ENCODE peak calls at places on chromosomes 12 and 14, in four cellular contexts. T, L, F and Q are unnamed samples.

GRCh38 chr14:68442828-68443460 is 349.9 kb downstream of the ZFP36L1 start:
- DNase-seq in T (no peak), L (peak), F (no peak), Q (no peak)

GRCh38 chr12:39239484-39240143 is 203.3 kb downstream of the KIF21A start:
- DNase-seq in L (no peak), T (no peak), F (no peak), Q (no peak)

GRCh38 chr12:11717533-11717961 is 68.1 kb downstream of the ETV6 start:
- DNase-seq in F (no peak), T (no peak), L (no peak), Q (peak)

GRCh38 chr14:80055912-80056801 is 155.1 kb downstream of the DIO2 start:
- DNase-seq in L (no peak), T (no peak), F (peak), Q (peak)

GRCh38 chr12:126914170-126914796 is 1352.7 kb upstream of the TMEM132C start:
- DNase-seq in L (no peak), T (no peak), F (no peak), Q (no peak)

GRCh38 chr14:75335588-75335987 is 57.0 kb downstream of the FOS start:
- DNase-seq in T (peak), F (no peak), L (no peak), Q (peak)

GRCh38 chr14:58899317-58899713 is 261.6 kb downstream of the DACT1 start:
- DNase-seq in T (no peak), F (no peak), L (peak), Q (no peak)

GRCh38 chr12:86719381-86719780 is 463.2 kb upstream of the MGAT4C start:
- DNase-seq in T (no peak), F (no peak), L (peak), Q (no peak)

GRCh38 chr14:71739273-71739990 is 192.8 kb upstream of the RGS6 start:
- DNase-seq in L (no peak), T (no peak), F (no peak), Q (no peak)

GRCh38 chr14:48373993-48374392 is 698.6 kb upstream of the MDGA2 start:
- DNase-seq in L (no peak), T (no peak), F (no peak), Q (no peak)

GRCh38 chr12:122200541-122201175 is 2.9 kb upstream of the B3GNT4 start:
- DNase-seq in F (no peak), T (no peak), L (no peak), Q (no peak)

GRCh38 chr14:68253878-68254528 is 434.4 kb downstream of the RAD51B start:
- DNase-seq in T (no peak), F (no peak), L (no peak), Q (no peak)

GRCh38 chr14:67187826-67188225 is 1.4 kb upstream of the GARIN2 start:
- DNase-seq in T (no peak), F (no peak), L (no peak), Q (no peak)

GRCh38 chr12:28539691-28540323 is 349.6 kb downstream of the CCDC91 start:
- DNase-seq in L (no peak), T (no peak), F (no peak), Q (no peak)

GRCh38 chr14:56760164-56760914 is 49.9 kb downstream of the OTX2 start:
- DNase-seq in L (no peak), T (no peak), F (no peak), Q (no peak)

GRCh38 chr12:50924439-50925341 is 27.7 kb upstream of the HIGD1C start:
- DNase-seq in L (peak), T (peak), F (peak), Q (peak)

GRCh38 chr12:89470741-89471504 is 53.7 kb downstream of the GALNT4 start:
- DNase-seq in T (no peak), F (no peak), L (no peak), Q (peak)

GRCh38 chr14:22849212-22849819 is 12.9 kb downstream of the MMP14 start:
- DNase-seq in T (no peak), F (no peak), L (no peak), Q (no peak)

GRCh38 chr12:46244273-46244672 is 24.6 kb downstream of the SLC38A1 start:
- DNase-seq in L (no peak), F (no peak), T (no peak), Q (no peak)
- TF ChIP-seq CTCF in L (no peak), F (no peak), T (no peak), Q (no peak)

DNA sequence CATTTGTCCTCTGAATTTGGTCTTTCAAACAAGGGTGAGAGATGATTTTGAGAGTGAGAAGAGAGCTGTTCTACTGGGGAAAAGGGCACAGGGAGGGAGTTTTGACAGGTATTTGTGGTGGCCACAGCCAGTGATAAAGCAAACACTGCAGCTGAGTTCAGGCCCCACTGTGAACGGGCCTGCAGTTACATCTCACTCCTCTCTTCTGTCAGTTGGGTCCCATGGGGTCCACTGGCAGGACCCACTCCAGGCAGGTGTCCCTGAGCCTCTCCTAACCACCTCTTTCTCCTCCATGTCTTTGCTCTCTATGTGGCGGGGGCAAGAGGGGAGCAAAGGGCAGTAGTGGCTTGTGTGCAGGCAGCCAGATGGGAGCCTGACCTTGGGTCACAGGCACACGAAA is 294.8 kb downstream of the APAF1 start:
- DNase-seq in T (no peak), F (no peak), L (no peak), Q (no peak)
- H3K4me3 ChIP-seq in T (no peak), F (no peak), L (no peak), Q (no peak)

GRCh38 chr12:120445911-120446909 is at the start of the genes GATC and TRIAP1:
- DNase-seq in T (peak), L (no peak), F (peak), Q (peak)
- TF ChIP-seq CTCF in T (no peak), L (no peak), F (no peak), Q (no peak)

GRCh38 chr12:53096761-53097160 is 706 bp upstream of the IGFBP6 start:
- DNase-seq in F (no peak), T (no peak), L (no peak), Q (no peak)
- H3K4me3 ChIP-seq in F (no peak), T (no peak), L (peak), Q (no peak)

GRCh38 chr12:85441740-85442139 is 161.7 kb downstream of the ALX1 start:
- DNase-seq in L (no peak), T (no peak), F (no peak), Q (no peak)
- TF ChIP-seq CTCF in L (no peak), T (peak), F (no peak), Q (no peak)

GRCh38 chr14:60640859-60641721 is 8.2 kb downstream of the SIX1 start:
- DNase-seq in L (no peak), T (no peak), F (no peak), Q (no peak)

GRCh38 chr14:60642270-60642789 is 6.9 kb downstream of the SIX1 start:
- DNase-seq in T (no peak), F (no peak), L (no peak), Q (no peak)

GRCh38 chr14:60643443-60644402 is 5.6 kb downstream of the SIX1 start:
- DNase-seq in L (peak), F (no peak), T (no peak), Q (no peak)

GRCh38 chr14:60641722-60642269 is 7.5 kb downstream of the SIX1 start:
- DNase-seq in F (no peak), L (no peak), T (no peak), Q (no peak)

GRCh38 chr14:60642790-60643397 is 6.4 kb downstream of the SIX1 start:
- DNase-seq in L (no peak), T (no peak), F (no peak), Q (no peak)
- H3K4me3 ChIP-seq in L (no peak), T (no peak), F (no peak), Q (no peak)

DNA sequence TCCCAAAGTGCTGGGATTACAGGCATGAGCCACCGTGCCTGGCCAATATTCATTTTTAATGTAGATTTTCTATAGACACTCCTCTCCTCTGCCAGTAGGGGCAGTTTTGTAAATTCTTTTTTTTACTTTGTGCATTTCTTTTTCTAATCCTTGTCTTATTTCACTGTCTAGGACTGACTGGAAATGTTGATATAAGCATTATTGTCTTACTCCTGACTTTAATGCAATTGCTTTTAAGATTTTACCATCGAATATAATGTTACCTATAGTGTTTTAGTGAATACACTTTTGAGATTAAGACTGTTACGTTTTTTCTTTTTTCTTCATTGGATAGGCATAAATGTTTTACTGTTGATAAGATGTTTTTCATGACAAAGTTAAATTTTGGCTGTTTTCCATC is 35.4 kb upstream of the EMP1 start:
- DNase-seq in L (no peak), T (no peak), F (no peak), Q (no peak)
- TF ChIP-seq CTCF in L (peak), T (peak), F (no peak), Q (peak)

GRCh38 chr14:97215263-97215969 is 418.2 kb downstream of the VRK1 start:
- DNase-seq in T (no peak), F (no peak), L (no peak), Q (no peak)

GRCh38 chr14:97217094-97217885 is 420.1 kb downstream of the VRK1 start:
- DNase-seq in L (no peak), F (no peak), T (no peak), Q (no peak)

GRCh38 chr14:97218713-97219355 is 421.7 kb downstream of the VRK1 start:
- DNase-seq in T (no peak), F (no peak), L (no peak), Q (no peak)

GRCh38 chr14:97219356-97220017 is 422.3 kb downstream of the VRK1 start:
- DNase-seq in T (no peak), L (no peak), F (no peak), Q (no peak)

GRCh38 chr14:97218336-97218712 is 421.1 kb downstream of the VRK1 start:
- DNase-seq in T (no peak), L (no peak), F (no peak), Q (no peak)
- H3K4me3 ChIP-seq in T (no peak), L (peak), F (no peak), Q (peak)

GRCh38 chr12:8968761-8969160 is 19.3 kb upstream of the M6PR start:
- DNase-seq in F (no peak), L (no peak), T (no peak), Q (no peak)
- TF ChIP-seq CTCF in F (no peak), L (no peak), T (no peak), Q (no peak)

GRCh38 chr12:106584104-106585064 is 1.6 kb downstream of the RFX4 start:
- DNase-seq in T (no peak), L (no peak), F (no peak), Q (no peak)
- H3K4me3 ChIP-seq in T (no peak), L (no peak), F (no peak), Q (no peak)